ENCODE peak calls at places on chromosome 22, in ten cellular contexts. Y, O, N, S, I, R, W, V, Q and G are unnamed samples.

GRCh38 chr22:40213478-40213877 is 35.8 kb downstream of the TNRC6B start:
- DNase-seq in S (no peak), N (no peak), Y (no peak), V (no peak), O (no peak), R (no peak), Q (no peak), I (no peak), W (no peak), G (no peak)

GRCh38 chr22:26558246-26558895 is 31.6 kb downstream of the TPST2 start:
- DNase-seq in V (no peak), S (no peak), Y (no peak), R (no peak), I (no peak), Q (no peak), W (peak), O (no peak), N (no peak), G (no peak)

GRCh38 chr22:43226368-43226979 is 39.5 kb upstream of the TTLL12 start:
- DNase-seq in Q (peak), I (no peak), V (no peak), Y (no peak), O (no peak), W (no peak), N (peak), R (no peak), S (no peak), G (no peak)

GRCh38 chr22:18023509-18024275 is 669 bp downstream of the MICAL3 start:
- DNase-seq in N (peak), Y (peak), R (peak), W (peak), Q (peak), O (peak), S (peak), V (no peak), I (peak), G (no peak)

GRCh38 chr22:25019427-25020184 is 67.1 kb downstream of the KIAA1671 start:
- DNase-seq in R (no peak), O (no peak), Y (no peak), W (no peak), Q (no peak), S (no peak), V (no peak), N (no peak), I (no peak), G (no peak)

GRCh38 chr22:40855104-40855959 is 1.1 kb downstream of the ST13 start:
- DNase-seq in Q (no peak), R (no peak), S (peak), W (no peak), I (peak), N (peak), O (no peak), Y (no peak), V (no peak), G (no peak)

GRCh38 chr22:35099883-35100282 is 33.9 kb downstream of the ISX start:
- DNase-seq in V (no peak), W (no peak), Q (no peak), R (no peak), S (no peak), N (no peak), Y (no peak), I (no peak), O (no peak), G (no peak)

GRCh38 chr22:42760806-42761565 is 40.3 kb upstream of the A4GALT start:
- DNase-seq in S (no peak), N (no peak), Q (no peak), R (no peak), O (no peak), V (no peak), W (no peak), Y (no peak), I (no peak), G (no peak)

GRCh38 chr22:29443452-29443851 is 5.1 kb downstream of the RFPL1 start:
- DNase-seq in R (no peak), S (no peak), O (no peak), W (no peak), Q (no peak), I (no peak), V (no peak), Y (no peak), N (no peak), G (no peak)

GRCh38 chr22:32202539-32203180 is 2.2 kb downstream of the RFPL2 start:
- DNase-seq in S (peak), V (peak), N (peak), Y (no peak), R (no peak), O (peak), Q (peak), W (peak), I (peak), G (no peak)

GRCh38 chr22:50599816-50600454 is 658 bp upstream of the MAPK8IP2 start:
- DNase-seq in V (no peak), Q (peak), I (no peak), Y (peak), R (no peak), S (peak), O (peak), W (peak), N (no peak), G (no peak)

GRCh38 chr22:49765091-49765771 is 62.4 kb downstream of the BRD1 start:
- DNase-seq in R (no peak), S (no peak), N (no peak), V (no peak), Q (no peak), O (no peak), W (no peak), I (no peak), Y (peak), G (no peak)

GRCh38 chr22:45442120-45442519 is 28.6 kb downstream of the RIBC2 start:
- DNase-seq in W (no peak), I (no peak), V (no peak), Q (no peak), Y (no peak), S (no peak), O (no peak), N (no peak), R (no peak), G (no peak)

GRCh38 chr22:21734540-21735197 is 925 bp downstream of the YPEL1 start:
- DNase-seq in I (no peak), N (no peak), R (no peak), Y (no peak), V (no peak), O (no peak), W (no peak), Q (no peak), S (no peak), G (no peak)

GRCh38 chr22:40855960-40856512 is 403 bp downstream of the ST13 start:
- DNase-seq in N (peak), Q (peak), I (no peak), O (no peak), S (no peak), R (no peak), Y (peak), V (no peak), W (peak), G (no peak)

GRCh38 chr22:41300661-41301060 is 664 bp upstream of the ZC3H7B start:
- DNase-seq in Y (no peak), N (no peak), W (no peak), S (no peak), O (no peak), V (no peak), Q (no peak), R (no peak), I (no peak), G (no peak)

GRCh38 chr22:17969732-17970131 is 54.6 kb downstream of the MICAL3 start:
- DNase-seq in V (no peak), Y (no peak), I (peak), W (peak), R (peak), S (no peak), O (peak), N (peak), Q (peak), G (peak)

GRCh38 chr22:47604563-47604962 is 842.1 kb downstream of the TBC1D22A start:
- DNase-seq in V (no peak), N (no peak), Y (peak), S (no peak), Q (no peak), R (no peak), I (no peak), W (no peak), O (no peak), G (no peak)

GRCh38 chr22:24437091-24437490 is 9.7 kb downstream of the ADORA2A start:
- DNase-seq in S (no peak), V (no peak), Q (no peak), N (no peak), W (no peak), I (no peak), R (no peak), Y (no peak), O (no peak), G (no peak)

GRCh38 chr22:17705565-17706450 is 67.3 kb downstream of the BCL2L13 start:
- DNase-seq in W (no peak), Q (no peak), Y (no peak), O (no peak), N (peak), S (no peak), I (no peak), V (no peak), R (no peak), G (no peak)

GRCh38 chr22:28800308-28801041 is at the start of gene XBP1:
- DNase-seq in R (peak), V (peak), I (peak), S (peak), W (peak), Q (peak), Y (peak), N (peak), O (peak), G (peak)

GRCh38 chr22:30038219-30038618 is 42.0 kb upstream of the HORMAD2 start:
- DNase-seq in S (no peak), W (no peak), I (no peak), V (peak), Y (no peak), O (peak), R (no peak), N (peak), Q (peak), G (peak)

GRCh38 chr22:44192811-44193536 is 12.2 kb downstream of the PARVG start:
- DNase-seq in V (no peak), Y (no peak), W (no peak), N (no peak), I (no peak), O (no peak), R (no peak), Q (no peak), S (no peak), G (no peak)

GRCh38 chr22:50577987-50578775 is at the start of gene CPT1B:
- DNase-seq in R (no peak), O (no peak), Q (peak), W (peak), Y (no peak), N (no peak), V (no peak), I (no peak), S (no peak), G (no peak)

GRCh38 chr22:45548991-45549736 is 46.5 kb downstream of the FBLN1 start:
- DNase-seq in W (no peak), R (peak), N (peak), Q (peak), O (peak), S (no peak), V (peak), Y (peak), I (peak), G (peak)